ENCODE peak calls at places on chromosomes 5 and 9, in five cellular contexts. Y is fibroblast of pulmonary artery; I is lower leg skin; T is WTC11; P is activated CD8-positive, alpha-beta T cell treated with anti-CD3 and anti-CD28 coated beads, Interleukin-2, amount 10 ng/mL, durations not matched to agents 7 days and 5 days. O is an unnamed sample.

GRCh38 chr9:93592389-93593021 is 16.1 kb downstream of the PHF2 start:
- DNase-seq in Y (no peak), I (peak), T (peak), P (peak), O (peak)

GRCh38 chr5:127746756-127747155 is 43.6 kb downstream of the CCDC192 start:
- DNase-seq in Y (peak), I (no peak), T (no peak), P (no peak), O (no peak)

GRCh38 chr9:6433405-6433804 is 20.4 kb downstream of the UHRF2 start:
- DNase-seq in Y (peak), I (no peak), T (no peak), P (no peak), O (no peak)

GRCh38 chr5:115558388-115558956 is 13.9 kb upstream of the FEM1C start:
- DNase-seq in Y (peak), I (no peak), T (no peak), P (no peak), O (no peak)

GRCh38 chr9:12740845-12741244 is 34.0 kb upstream of the LURAP1L start:
- DNase-seq in Y (no peak), I (no peak), T (no peak), P (no peak), O (no peak)

GRCh38 chr5:106730506-106730905 is 940.2 kb downstream of the EFNA5 start:
- DNase-seq in Y (no peak), I (peak), T (no peak), P (no peak), O (no peak)

GRCh38 chr9:89313842-89314241 is 2.8 kb downstream of the CKS2 start:
- DNase-seq in Y (no peak), I (no peak), T (no peak), P (no peak), O (no peak)

GRCh38 chr9:83649515-83649914 is 26.6 kb downstream of the IDNK start:
- DNase-seq in Y (no peak), I (no peak), T (peak), P (no peak), O (no peak)

GRCh38 chr5:116472274-116472673 is 102.3 kb downstream of the SEMA6A start:
- DNase-seq in Y (no peak), I (no peak), T (no peak), P (no peak), O (no peak)

GRCh38 chr5:159787837-159788236 is 128.4 kb upstream of the ADRA1B start:
- DNase-seq in Y (no peak), I (no peak), T (no peak), P (no peak), O (no peak)

GRCh38 chr5:109291090-109291489 is 118.7 kb downstream of the PJA2 start:
- DNase-seq in Y (no peak), I (no peak), T (peak), P (no peak), O (no peak)

GRCh38 chr9:70113403-70114022 is 69.9 kb downstream of the MAMDC2 start:
- DNase-seq in Y (peak), I (peak), T (peak), P (peak), O (peak)

GRCh38 chr5:88190106-88190834 is 78.4 kb downstream of the TMEM161B start:
- DNase-seq in Y (no peak), I (no peak), T (peak), P (no peak), O (no peak)

GRCh38 chr9:87548159-87548558 is 50.5 kb downstream of the DAPK1 start:
- DNase-seq in Y (no peak), I (no peak), T (no peak), P (no peak), O (no peak)

GRCh38 chr5:132425009-132425937 is 55.8 kb downstream of the SLC22A5 start:
- DNase-seq in Y (peak), I (peak), T (no peak), P (peak), O (no peak)

O was measured in WERI-Rb-1.